ENCODE peak calls at places on chromosome 11, in nine cellular contexts. W is body of pancreas, S is uterus, E is A549, A is HepG2, R is heart left ventricle, M is transverse colon, Q is adrenal gland, L is upper lobe of left lung. T is an unnamed sample.

GRCh38 chr11:89443366-89444303 is 47.5 kb downstream of the NOX4 start:
- DNase-seq in W (no peak), S (no peak), E (no peak), A (no peak), R (no peak), M (no peak), Q (no peak), L (no peak), T (no peak)

GRCh38 chr11:128324051-128324481 is 263.3 kb downstream of the ETS1 start:
- DNase-seq in W (no peak), S (no peak), E (no peak), A (no peak), R (no peak), M (no peak), Q (no peak), L (no peak), T (no peak)

GRCh38 chr11:70880416-70880815 is 372.0 kb downstream of the SHANK2 start:
- DNase-seq in W (no peak), S (no peak), E (no peak), A (no peak), R (no peak), M (no peak), Q (no peak), L (no peak), T (no peak)

GRCh38 chr11:20599424-20600346 is at the start of gene SLC6A5:
- DNase-seq in W (peak), S (no peak), E (peak), A (peak), R (no peak), M (no peak), Q (peak), L (no peak), T (peak)

GRCh38 chr11:125165664-125166346 is 1.3 kb downstream of the PKNOX2 start:
- DNase-seq in W (no peak), S (no peak), E (no peak), A (no peak), R (no peak), M (no peak), Q (no peak), L (no peak), T (no peak)

GRCh38 chr11:109512680-109513079 is 90.7 kb downstream of the C11orf87 start:
- DNase-seq in W (no peak), S (no peak), E (no peak), A (no peak), R (no peak), M (no peak), Q (no peak), L (no peak), T (no peak)

GRCh38 chr11:20093775-20094174 is 66.5 kb downstream of the DBX1 start:
- DNase-seq in W (no peak), S (no peak), E (no peak), A (no peak), R (no peak), M (no peak), Q (no peak), L (no peak), T (no peak)

GRCh38 chr11:285894-286220 is 3.1 kb upstream of the PGGHG start:
- DNase-seq in W (no peak), S (no peak), E (no peak), A (no peak), R (no peak), M (no peak), Q (no peak), L (no peak), T (no peak)

GRCh38 chr11:130055637-130056036 is 14.1 kb upstream of the APLP2 start:
- DNase-seq in W (no peak), S (no peak), E (no peak), A (no peak), R (no peak), M (no peak), Q (no peak), L (no peak), T (no peak)

GRCh38 chr11:109309153-109309552 is 112.8 kb upstream of the C11orf87 start:
- DNase-seq in W (no peak), S (no peak), E (no peak), A (no peak), R (no peak), M (no peak), Q (no peak), L (no peak), T (no peak)

GRCh38 chr11:120208012-120208441 is 2.8 kb upstream of the OAF start:
- DNase-seq in W (peak), S (no peak), E (no peak), A (peak), R (peak), M (no peak), Q (peak), L (no peak), T (no peak)

DNA sequence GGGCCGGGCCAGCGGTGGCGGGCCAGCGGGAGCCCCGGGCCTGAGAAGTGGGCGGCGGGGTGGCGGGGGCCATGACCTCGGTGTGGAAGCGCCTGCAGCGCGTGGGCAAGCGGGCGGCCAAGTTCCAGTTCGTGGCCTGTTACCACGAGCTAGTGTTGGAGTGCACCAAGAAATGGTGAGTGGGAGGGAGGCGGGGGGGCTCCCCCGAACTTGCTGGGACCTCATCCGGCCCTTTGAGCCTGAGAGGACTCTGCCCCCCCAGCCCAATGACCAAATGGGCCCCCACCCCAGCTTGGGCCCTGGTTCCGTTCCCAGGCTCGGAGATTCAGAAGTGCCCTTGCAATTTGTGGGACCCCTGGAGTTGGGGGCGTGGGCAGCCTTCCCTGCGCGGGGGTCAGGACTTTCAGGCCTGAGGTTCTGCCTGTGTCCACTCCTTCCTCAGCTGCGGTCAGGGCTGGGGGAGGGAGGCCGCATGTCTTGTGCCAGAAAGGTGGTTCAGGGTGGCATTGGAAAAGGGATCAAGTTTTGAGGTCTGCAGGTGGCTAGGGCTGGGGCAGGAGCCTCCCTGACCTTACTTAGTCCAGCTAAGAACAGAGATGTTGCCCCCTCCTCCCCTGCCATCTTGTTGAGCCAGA is 496 bp downstream of the EHBP1L1 start:
- DNase-seq in W (peak), S (peak), E (no peak), A (no peak), R (no peak), M (no peak), Q (no peak), L (no peak), T (no peak)
- TF ChIP-seq POLR2A in W (no peak), S (no peak), E (no peak), A (no peak), R (no peak), M (no peak), Q (no peak), L (no peak), T (no peak)

GRCh38 chr11:121656333-121657090 is 203.7 kb upstream of the SORL1-AS1 start:
- DNase-seq in W (no peak), S (peak), E (no peak), A (peak), R (no peak), M (no peak), Q (peak), L (no peak), T (no peak)
- H3K4me3 ChIP-seq in W (no peak), S (peak), E (peak), A (peak), R (no peak), M (no peak), Q (no peak), L (peak), T (peak)

GRCh38 chr11:102309621-102310541 is 7.4 kb upstream of the BIRC3 start:
- DNase-seq in W (no peak), S (no peak), E (peak), A (peak), R (no peak), M (no peak), Q (no peak), L (no peak), T (no peak)

GRCh38 chr11:102316505-102316904 is 779 bp upstream of the BIRC3 start:
- DNase-seq in W (no peak), S (no peak), E (peak), A (no peak), R (no peak), M (no peak), Q (no peak), L (no peak), T (no peak)

GRCh38 chr11:102312656-102313055 is 4.6 kb upstream of the BIRC3 start:
- DNase-seq in W (no peak), S (no peak), E (no peak), A (no peak), R (no peak), M (no peak), Q (no peak), L (no peak), T (no peak)

GRCh38 chr11:102314784-102315183 is 2.5 kb upstream of the BIRC3 start:
- DNase-seq in W (no peak), S (no peak), E (no peak), A (no peak), R (no peak), M (no peak), Q (no peak), L (no peak), T (no peak)

GRCh38 chr11:102313225-102313940 is 3.9 kb upstream of the BIRC3 start:
- DNase-seq in W (no peak), S (no peak), E (peak), A (no peak), R (no peak), M (no peak), Q (no peak), L (no peak), T (no peak)
- H3K27ac ChIP-seq in W (peak), S (peak), E (peak), A (peak), R (peak), M (peak), Q (peak), L (peak), T (peak)

GRCh38 chr11:7654094-7654742 is 19.1 kb downstream of the CYB5R2 start:
- DNase-seq in W (no peak), S (no peak), E (no peak), A (no peak), R (no peak), M (no peak), Q (no peak), L (no peak), T (no peak)

GRCh38 chr11:7655253-7656217 is 17.8 kb downstream of the CYB5R2 start:
- DNase-seq in W (no peak), S (no peak), E (no peak), A (peak), R (no peak), M (no peak), Q (no peak), L (no peak), T (no peak)

GRCh38 chr11:7656704-7657103 is 16.6 kb downstream of the CYB5R2 start:
- DNase-seq in W (no peak), S (no peak), E (no peak), A (no peak), R (no peak), M (no peak), Q (no peak), L (no peak), T (no peak)

GRCh38 chr11:7651700-7652099 is 21.6 kb downstream of the CYB5R2 start:
- DNase-seq in W (no peak), S (no peak), E (no peak), A (no peak), R (no peak), M (no peak), Q (no peak), L (peak), T (no peak)

DNA sequence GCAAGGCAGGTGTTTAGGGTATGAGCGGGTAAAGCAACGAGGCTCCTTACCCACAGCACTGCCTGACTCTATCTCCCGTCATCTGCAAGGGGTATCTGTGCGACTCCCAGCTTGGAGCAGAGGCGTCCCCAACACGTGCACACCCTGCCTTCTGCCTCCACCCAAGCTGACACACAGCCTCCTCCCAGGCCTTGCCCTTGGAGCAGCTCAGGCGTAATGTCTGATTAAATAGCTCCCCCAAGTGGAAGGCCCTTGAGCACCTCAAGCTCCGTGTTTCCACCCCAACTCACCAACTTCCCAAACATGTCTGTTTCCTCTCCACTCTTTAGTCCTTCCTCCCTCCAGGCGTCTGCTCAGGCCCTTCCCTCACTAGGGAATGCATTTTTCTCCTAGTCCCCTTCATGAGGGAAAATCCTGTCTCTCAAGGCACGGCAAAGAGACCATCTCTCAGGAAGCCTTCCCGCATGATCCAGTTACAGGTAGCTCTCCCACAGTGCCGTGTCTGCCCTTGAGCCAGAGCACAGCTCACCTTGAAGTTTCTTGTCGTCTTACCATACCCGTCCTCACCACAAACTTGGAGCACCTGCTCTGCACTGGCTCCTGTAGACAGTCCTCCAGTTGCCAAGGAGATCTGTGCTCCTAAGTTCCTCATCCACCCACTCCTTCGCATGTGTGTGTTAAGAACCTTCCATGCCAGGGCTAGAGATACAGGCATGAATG is 15.8 kb downstream of the CYB5R2 start:
- DNase-seq in W (peak), S (peak), E (peak), A (peak), R (no peak), M (peak), Q (peak), L (no peak), T (no peak)
- TF ChIP-seq POLR2A in W (no peak), S (no peak), E (no peak), A (no peak), R (no peak), M (no peak), Q (no peak), L (no peak), T (no peak)

GRCh38 chr11:8013833-8014232 is 26.7 kb downstream of the EIF3F start:
- DNase-seq in W (no peak), S (no peak), E (no peak), A (no peak), R (no peak), M (no peak), Q (peak), L (no peak), T (no peak)
- H3K4me3 ChIP-seq in W (no peak), S (no peak), E (no peak), A (no peak), R (no peak), M (no peak), Q (no peak), L (no peak), T (no peak)

GRCh38 chr11:91231226-91231625 is 993.4 kb upstream of the FAT3 start:
- DNase-seq in W (peak), S (no peak), E (no peak), A (no peak), R (no peak), M (no peak), Q (peak), L (no peak), T (no peak)

DNA sequence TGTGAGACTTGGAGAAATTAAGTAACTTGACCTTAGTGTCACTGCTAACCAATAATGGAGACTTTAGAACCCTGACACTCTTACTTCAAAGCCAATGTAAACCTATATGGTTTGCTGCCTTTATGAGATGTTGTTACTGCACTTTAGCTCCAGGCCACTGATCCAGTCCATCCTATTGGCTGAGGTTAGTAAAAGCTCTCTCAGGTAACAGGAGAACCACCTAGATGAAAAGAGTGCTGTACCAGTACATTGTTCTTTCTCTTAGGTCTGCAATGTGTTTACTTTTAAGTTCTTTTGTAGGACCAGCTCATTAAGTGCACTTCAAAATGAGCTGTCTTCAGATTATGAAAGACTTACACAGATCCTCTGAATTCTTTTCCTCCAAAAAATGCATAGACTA is 994.0 kb upstream of the FAT3 start:
- DNase-seq in W (no peak), S (no peak), E (no peak), A (no peak), R (no peak), M (no peak), Q (no peak), L (no peak), T (no peak)
- H3K27ac ChIP-seq in W (no peak), S (no peak), E (no peak), A (no peak), R (peak), M (no peak), Q (peak), L (no peak), T (no peak)

DNA sequence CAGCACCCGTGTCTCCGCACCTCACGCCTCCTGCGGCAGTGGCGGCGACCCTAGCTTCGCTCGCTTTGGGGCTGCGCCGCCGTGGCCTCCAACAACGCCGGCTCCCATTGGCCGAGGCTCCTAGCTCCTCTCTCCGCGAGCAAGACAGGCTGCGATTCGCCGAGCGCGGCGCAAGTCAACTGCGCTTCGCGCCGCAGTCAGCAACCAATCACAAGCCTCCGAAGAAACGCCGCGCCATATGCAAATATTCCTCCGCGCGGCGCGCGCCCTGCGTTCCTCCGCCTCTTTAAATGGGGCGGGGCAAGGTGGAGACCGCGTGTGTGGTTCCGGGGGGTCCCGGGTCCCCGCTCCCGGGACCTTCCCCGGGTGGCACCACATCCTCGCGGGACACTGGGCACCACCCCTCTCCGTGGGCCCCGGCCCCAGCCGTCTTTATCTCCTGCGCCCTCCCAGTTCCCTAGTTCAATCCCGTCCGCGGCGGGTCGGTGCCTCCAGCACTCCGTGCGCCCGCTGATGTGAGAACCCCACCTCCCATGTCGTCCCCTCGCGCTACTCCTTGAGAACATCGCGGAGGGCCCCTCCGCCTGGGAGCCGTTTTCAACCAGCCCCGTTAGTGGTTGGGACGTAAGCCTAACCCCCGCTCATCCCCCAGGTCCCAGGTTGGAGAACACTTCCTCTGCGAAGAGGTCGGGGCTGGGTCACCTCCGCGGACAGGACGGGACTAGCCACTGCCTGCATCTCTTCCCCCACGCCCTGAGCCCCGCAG is at the start of gene NAP1L4:
- DNase-seq in W (peak), S (peak), E (peak), A (peak), R (peak), M (peak), Q (peak), L (peak), T (peak)
- TF ChIP-seq POLR2A in W (peak), S (peak), E (peak), A (peak), R (peak), M (peak), Q (no peak), L (peak), T (peak)

GRCh38 chr11:10673476-10674062 is 20.0 kb downstream of the IRAG1 start:
- DNase-seq in W (no peak), S (no peak), E (no peak), A (no peak), R (no peak), M (no peak), Q (no peak), L (no peak), T (no peak)

GRCh38 chr11:10678106-10678505 is 15.4 kb downstream of the IRAG1 start:
- DNase-seq in W (no peak), S (no peak), E (no peak), A (no peak), R (no peak), M (no peak), Q (no peak), L (no peak), T (no peak)

GRCh38 chr11:10674991-10675440 is 18.5 kb downstream of the IRAG1 start:
- DNase-seq in W (no peak), S (peak), E (no peak), A (no peak), R (no peak), M (no peak), Q (no peak), L (peak), T (no peak)

GRCh38 chr11:10670099-10670498 is 23.5 kb downstream of the IRAG1 start:
- DNase-seq in W (no peak), S (no peak), E (no peak), A (no peak), R (no peak), M (no peak), Q (no peak), L (no peak), T (no peak)

GRCh38 chr11:10674440-10674855 is 19.1 kb downstream of the IRAG1 start:
- DNase-seq in W (peak), S (no peak), E (no peak), A (no peak), R (no peak), M (no peak), Q (no peak), L (no peak), T (no peak)
- H3K4me3 ChIP-seq in W (no peak), S (no peak), E (no peak), A (no peak), R (peak), M (no peak), Q (no peak), L (peak), T (no peak)